ENCODE peak calls at places on chromosomes 3 and 15, in six cellular contexts. One of them, this sample, is unnamed. For H3K36me3 and H3K4me1, the result is how much of the 10 kb centered on the place peaks cover.

GRCh38 chr3:156594229-156594683 is 39.3 kb upstream of the SSR3 start:
- DNase-seq in SJSA1: no peak
- DNase-seq in BE2C: no peak
- DNase-seq in uterus: no peak
- DNase-seq in stomach: no peak
- DNase-seq in CD8-positive, alpha-beta memory T cell: no peak
- DNase-seq in this sample: no peak

GRCh38 chr3:55069950-55070349 is 142.1 kb upstream of the LRTM1 start:
- DNase-seq in stomach: no peak
- DNase-seq in CD8-positive, alpha-beta memory T cell: no peak
- DNase-seq in BE2C: no peak
- DNase-seq in SJSA1: no peak
- DNase-seq in uterus: no peak
- DNase-seq in this sample: no peak

GRCh38 chr3:170835346-170835745 is 34.6 kb downstream of the RPL22L1 start:
- DNase-seq in SJSA1: no peak
- DNase-seq in stomach: no peak
- DNase-seq in CD8-positive, alpha-beta memory T cell: no peak
- DNase-seq in BE2C: peak
- DNase-seq in uterus: peak
- DNase-seq in this sample: no peak

GRCh38 chr3:68088216-68088615 is 433.8 kb upstream of the SUCLG2 start:
- DNase-seq in SJSA1: no peak
- DNase-seq in CD8-positive, alpha-beta memory T cell: peak
- DNase-seq in uterus: no peak
- DNase-seq in stomach: no peak
- DNase-seq in BE2C: no peak
- DNase-seq in this sample: peak

GRCh38 chr3:42117175-42118008 is 26.2 kb downstream of the TRAK1 start:
- DNase-seq in BE2C: peak
- DNase-seq in uterus: no peak
- DNase-seq in CD8-positive, alpha-beta memory T cell: no peak
- DNase-seq in SJSA1: peak
- DNase-seq in stomach: peak
- DNase-seq in this sample: no peak

GRCh38 chr15:67839358-67839928 is 402 bp downstream of the RNU6-1 start:
- DNase-seq in CD8-positive, alpha-beta memory T cell: no peak
- DNase-seq in SJSA1: no peak
- DNase-seq in stomach: no peak
- DNase-seq in BE2C: peak
- DNase-seq in uterus: no peak
- DNase-seq in this sample: peak

GRCh38 chr3:129305592-129306091 is 27.0 kb downstream of the HMCES start:
- DNase-seq in stomach: peak
- DNase-seq in CD8-positive, alpha-beta memory T cell: no peak
- DNase-seq in SJSA1: no peak
- DNase-seq in uterus: peak
- DNase-seq in BE2C: peak
- DNase-seq in this sample: peak

GRCh38 chr3:3559786-3560185 is 239.4 kb upstream of the LRRN1 start:
- DNase-seq in SJSA1: no peak
- DNase-seq in uterus: no peak
- DNase-seq in stomach: no peak
- DNase-seq in CD8-positive, alpha-beta memory T cell: no peak
- DNase-seq in BE2C: no peak
- DNase-seq in this sample: no peak

GRCh38 chr15:93317772-93318171 is 228.8 kb upstream of the RGMA start:
- DNase-seq in uterus: no peak
- DNase-seq in stomach: no peak
- DNase-seq in SJSA1: no peak
- DNase-seq in BE2C: no peak
- DNase-seq in CD8-positive, alpha-beta memory T cell: no peak
- DNase-seq in this sample: no peak

GRCh38 chr3:11626084-11626463 is 17.6 kb downstream of the VGLL4 start:
- DNase-seq in uterus: no peak
- DNase-seq in SJSA1: no peak
- DNase-seq in stomach: no peak
- DNase-seq in BE2C: no peak
- DNase-seq in CD8-positive, alpha-beta memory T cell: no peak
- DNase-seq in this sample: no peak

GRCh38 chr15:44662478-44663409 is 718 bp downstream of the SPG11 start:
- DNase-seq in SJSA1: peak
- DNase-seq in uterus: peak
- DNase-seq in CD8-positive, alpha-beta memory T cell: peak
- DNase-seq in BE2C: peak
- DNase-seq in stomach: peak
- DNase-seq in this sample: peak

GRCh38 chr3:197465996-197466549 is 89.7 kb downstream of the BDH1 start:
- DNase-seq in BE2C: no peak
- DNase-seq in SJSA1: no peak
- DNase-seq in CD8-positive, alpha-beta memory T cell: no peak
- DNase-seq in uterus: no peak
- DNase-seq in stomach: peak
- DNase-seq in this sample: no peak

GRCh38 chr3:148219995-148220394 is 477.7 kb upstream of the AGTR1 start:
- DNase-seq in stomach: no peak
- DNase-seq in CD8-positive, alpha-beta memory T cell: no peak
- DNase-seq in BE2C: no peak
- DNase-seq in SJSA1: no peak
- DNase-seq in uterus: no peak
- DNase-seq in this sample: no peak

GRCh38 chr15:56293495-56294292 is 50.0 kb upstream of the RFX7 start:
- DNase-seq in CD8-positive, alpha-beta memory T cell: no peak
- DNase-seq in uterus: no peak
- DNase-seq in BE2C: no peak
- DNase-seq in SJSA1: no peak
- DNase-seq in stomach: no peak
- DNase-seq in this sample: no peak

GRCh38 chr15:81642451-81642990 is 268.5 kb upstream of the TMC3 start:
- DNase-seq in BE2C: no peak
- DNase-seq in stomach: no peak
- DNase-seq in SJSA1: no peak
- DNase-seq in uterus: no peak
- DNase-seq in CD8-positive, alpha-beta memory T cell: no peak
- DNase-seq in this sample: no peak

GRCh38 chr3:13561376-13561775 is 12.5 kb downstream of the FBLN2 start:
- DNase-seq in SJSA1: no peak
- DNase-seq in CD8-positive, alpha-beta memory T cell: no peak
- DNase-seq in BE2C: no peak
- DNase-seq in stomach: no peak
- DNase-seq in uterus: no peak
- DNase-seq in this sample: no peak

GRCh38 chr15:66212471-66212870 is 41.1 kb downstream of the MEGF11 start:
- DNase-seq in stomach: no peak
- DNase-seq in CD8-positive, alpha-beta memory T cell: no peak
- DNase-seq in SJSA1: no peak
- DNase-seq in uterus: no peak
- DNase-seq in BE2C: peak
- DNase-seq in this sample: no peak

GRCh38 chr3:56693750-56694149 is 10.7 kb upstream of the TASOR start:
- DNase-seq in BE2C: no peak
- DNase-seq in CD8-positive, alpha-beta memory T cell: no peak
- DNase-seq in uterus: no peak
- DNase-seq in stomach: no peak
- DNase-seq in SJSA1: no peak
- DNase-seq in this sample: no peak

GRCh38 chr15:39801641-39802309 is 19.1 kb upstream of the FSIP1 start:
- DNase-seq in BE2C: peak
- DNase-seq in SJSA1: no peak
- DNase-seq in uterus: no peak
- DNase-seq in CD8-positive, alpha-beta memory T cell: no peak
- DNase-seq in stomach: peak
- DNase-seq in this sample: no peak

GRCh38 chr15:79172801-79173460 is 82.4 kb upstream of the RASGRF1 start:
- DNase-seq in uterus: no peak
- DNase-seq in CD8-positive, alpha-beta memory T cell: no peak
- DNase-seq in SJSA1: no peak
- DNase-seq in BE2C: no peak
- DNase-seq in stomach: no peak
- DNase-seq in this sample: no peak

GRCh38 chr3:45225465-45226205 is 452 bp downstream of the TMEM158 start:
- DNase-seq in uterus: no peak
- DNase-seq in SJSA1: no peak
- DNase-seq in BE2C: peak
- DNase-seq in CD8-positive, alpha-beta memory T cell: peak
- DNase-seq in stomach: no peak
- DNase-seq in this sample: peak

GRCh38 chr15:50219820-50220219 is 37.8 kb downstream of the SLC27A2 start:
- DNase-seq in SJSA1: no peak
- DNase-seq in CD8-positive, alpha-beta memory T cell: no peak
- DNase-seq in BE2C: no peak
- DNase-seq in uterus: no peak
- DNase-seq in stomach: no peak
- DNase-seq in this sample: no peak

GRCh38 chr3:107574650-107575049 is 51.9 kb downstream of the BBX start:
- DNase-seq in BE2C: no peak
- DNase-seq in uterus: no peak
- DNase-seq in stomach: no peak
- DNase-seq in SJSA1: no peak
- DNase-seq in CD8-positive, alpha-beta memory T cell: no peak
- DNase-seq in this sample: no peak

GRCh38 chr3:127209840-127210653 is 17.1 kb downstream of the PRR23E start:
- DNase-seq in uterus: no peak
- DNase-seq in SJSA1: no peak
- DNase-seq in stomach: peak
- DNase-seq in BE2C: peak
- DNase-seq in CD8-positive, alpha-beta memory T cell: no peak
- DNase-seq in this sample: no peak

GRCh38 chr3:191721390-191721801 is 260.4 kb downstream of the PYDC2 start:
- DNase-seq in BE2C: no peak
- DNase-seq in stomach: no peak
- DNase-seq in CD8-positive, alpha-beta memory T cell: no peak
- DNase-seq in SJSA1: no peak
- DNase-seq in uterus: no peak
- DNase-seq in this sample: no peak

GRCh38 chr15:98904466-98905048 is 103.0 kb downstream of the PGPEP1L start:
- DNase-seq in SJSA1: no peak
- DNase-seq in uterus: no peak
- DNase-seq in CD8-positive, alpha-beta memory T cell: no peak
- DNase-seq in stomach: no peak
- DNase-seq in BE2C: peak
- DNase-seq in this sample: no peak

GRCh38 chr3:47897954-47898353 is 95.0 kb downstream of the DHX30 start:
- DNase-seq in uterus: no peak
- DNase-seq in stomach: no peak
- DNase-seq in CD8-positive, alpha-beta memory T cell: no peak
- DNase-seq in SJSA1: no peak
- DNase-seq in BE2C: no peak
- DNase-seq in this sample: peak
- H3K36me3 ChIP-seq in uterus: under half
- H3K36me3 ChIP-seq in stomach: under half
- H3K36me3 ChIP-seq in CD8-positive, alpha-beta memory T cell: under half
- H3K36me3 ChIP-seq in SJSA1: under half
- H3K36me3 ChIP-seq in BE2C: under half
- H3K36me3 ChIP-seq in this sample: under half

GRCh38 chr3:71202848-71203390 is 380.6 kb downstream of the FOXP1 start:
- DNase-seq in SJSA1: no peak
- DNase-seq in uterus: no peak
- DNase-seq in stomach: no peak
- DNase-seq in BE2C: no peak
- DNase-seq in CD8-positive, alpha-beta memory T cell: no peak
- DNase-seq in this sample: no peak
- H3K4me1 ChIP-seq in SJSA1: under half
- H3K4me1 ChIP-seq in uterus: under half
- H3K4me1 ChIP-seq in stomach: under half
- H3K4me1 ChIP-seq in BE2C: under half
- H3K4me1 ChIP-seq in CD8-positive, alpha-beta memory T cell: under half
- H3K4me1 ChIP-seq in this sample: under half

GRCh38 chr3:59856921-59857320 is 807.1 kb upstream of the CFAP20DC start:
- DNase-seq in stomach: no peak
- DNase-seq in BE2C: no peak
- DNase-seq in CD8-positive, alpha-beta memory T cell: no peak
- DNase-seq in uterus: no peak
- DNase-seq in SJSA1: no peak
- DNase-seq in this sample: no peak
- H3K4me3 ChIP-seq in stomach: no peak
- H3K4me3 ChIP-seq in BE2C: no peak
- H3K4me3 ChIP-seq in CD8-positive, alpha-beta memory T cell: no peak
- H3K4me3 ChIP-seq in uterus: no peak
- H3K4me3 ChIP-seq in SJSA1: no peak
- H3K4me3 ChIP-seq in this sample: no peak

GRCh38 chr3:48601622-48601994 is 6.5 kb upstream of the COL7A1 start:
- DNase-seq in CD8-positive, alpha-beta memory T cell: no peak
- DNase-seq in SJSA1: no peak
- DNase-seq in BE2C: no peak
- DNase-seq in stomach: no peak
- DNase-seq in uterus: no peak
- DNase-seq in this sample: no peak
- H3K36me3 ChIP-seq in CD8-positive, alpha-beta memory T cell: half or more
- H3K36me3 ChIP-seq in SJSA1: half or more
- H3K36me3 ChIP-seq in BE2C: under half
- H3K36me3 ChIP-seq in stomach: half or more
- H3K36me3 ChIP-seq in uterus: under half
- H3K36me3 ChIP-seq in this sample: half or more

GRCh38 chr3:25552251-25552650 is 112.5 kb downstream of the TOP2B start:
- DNase-seq in uterus: no peak
- DNase-seq in BE2C: no peak
- DNase-seq in stomach: no peak
- DNase-seq in CD8-positive, alpha-beta memory T cell: no peak
- DNase-seq in SJSA1: no peak
- DNase-seq in this sample: no peak

GRCh38 chr3:25556504-25556903 is 108.2 kb downstream of the TOP2B start:
- DNase-seq in stomach: no peak
- DNase-seq in SJSA1: no peak
- DNase-seq in CD8-positive, alpha-beta memory T cell: no peak
- DNase-seq in BE2C: no peak
- DNase-seq in uterus: no peak
- DNase-seq in this sample: no peak

GRCh38 chr3:25555695-25556094 is 109.0 kb downstream of the TOP2B start:
- DNase-seq in uterus: no peak
- DNase-seq in stomach: no peak
- DNase-seq in SJSA1: no peak
- DNase-seq in BE2C: no peak
- DNase-seq in CD8-positive, alpha-beta memory T cell: no peak
- DNase-seq in this sample: no peak

GRCh38 chr3:25557641-25558040 is 107.1 kb downstream of the TOP2B start:
- DNase-seq in SJSA1: no peak
- DNase-seq in uterus: no peak
- DNase-seq in stomach: no peak
- DNase-seq in CD8-positive, alpha-beta memory T cell: no peak
- DNase-seq in BE2C: no peak
- DNase-seq in this sample: no peak

DNA sequence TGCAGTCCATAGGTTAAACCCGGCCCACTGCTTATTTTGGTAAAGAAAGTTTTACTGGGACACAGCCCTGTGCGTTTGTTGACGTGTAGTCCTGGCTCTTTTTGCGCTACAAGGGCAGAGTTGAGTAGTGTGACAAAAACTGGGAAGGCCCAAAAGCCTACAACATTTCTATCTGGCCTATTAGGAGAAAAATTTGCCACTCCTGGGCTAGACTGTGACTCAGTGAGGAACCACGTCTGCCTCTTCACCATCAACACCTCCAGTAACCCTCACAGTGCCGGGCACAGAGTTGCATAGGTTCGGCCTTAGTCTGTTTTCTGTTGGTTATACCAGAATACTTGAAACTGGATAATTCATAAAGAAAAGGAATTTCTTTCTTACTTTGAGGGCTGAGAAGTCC is 110.3 kb downstream of the TOP2B start:
- DNase-seq in SJSA1: no peak
- DNase-seq in BE2C: no peak
- DNase-seq in CD8-positive, alpha-beta memory T cell: no peak
- DNase-seq in uterus: no peak
- DNase-seq in stomach: no peak
- DNase-seq in this sample: no peak
- H3K4me1 ChIP-seq in SJSA1: under half
- H3K4me1 ChIP-seq in BE2C: under half
- H3K4me1 ChIP-seq in CD8-positive, alpha-beta memory T cell: under half
- H3K4me1 ChIP-seq in uterus: under half
- H3K4me1 ChIP-seq in stomach: under half
- H3K4me1 ChIP-seq in this sample: under half